ENCODE peak calls at places on chromosomes 1 and 21, in five cellular contexts. M is stomach; P is body of pancreas; F is astrocyte of the spinal cord; G is CD4-positive, alpha-beta T cell. R is an unnamed sample.

GRCh38 chr1:111776861-111777260 is 21.2 kb downstream of the DDX20 start:
- DNase-seq in M (no peak), P (no peak), F (no peak), G (no peak), R (no peak)

GRCh38 chr21:40841524-40842196 is 5.3 kb downstream of the DSCAM start:
- DNase-seq in M (peak), P (peak), F (peak), G (no peak), R (peak)

GRCh38 chr1:107782192-107782845 is 182.7 kb downstream of the VAV3 start:
- DNase-seq in M (no peak), P (peak), F (peak), G (no peak), R (peak)

GRCh38 chr1:86069757-86070145 is 86.8 kb downstream of the COL24A1 start:
- DNase-seq in M (no peak), P (no peak), F (peak), G (no peak), R (no peak)

GRCh38 chr1:196535727-196536126 is 72.5 kb downstream of the KCNT2 start:
- DNase-seq in M (no peak), P (no peak), F (peak), G (no peak), R (no peak)

GRCh38 chr1:207034208-207034607 is 1.7 kb upstream of the C1orf116 start:
- DNase-seq in M (no peak), P (no peak), F (no peak), G (no peak), R (no peak)

GRCh38 chr1:206717237-206717989 is 32.7 kb downstream of the MAPKAPK2 start:
- DNase-seq in M (no peak), P (no peak), F (no peak), G (no peak), R (no peak)

GRCh38 chr1:7587726-7588456 is 183.2 kb upstream of the VAMP3 start:
- DNase-seq in M (no peak), P (no peak), F (no peak), G (no peak), R (no peak)

GRCh38 chr1:228012555-228012954 is 5.8 kb downstream of the WNT3A start:
- DNase-seq in M (no peak), P (no peak), F (no peak), G (no peak), R (no peak)

GRCh38 chr1:210222288-210223006 is 10.1 kb upstream of the SERTAD4 start:
- DNase-seq in M (peak), P (no peak), F (no peak), G (no peak), R (no peak)

GRCh38 chr1:218397752-218398339 is 52.7 kb downstream of the TGFB2 start:
- DNase-seq in M (no peak), P (no peak), F (no peak), G (no peak), R (no peak)

GRCh38 chr1:87084247-87084836 is 169.9 kb downstream of the HS2ST1 start:
- DNase-seq in M (no peak), P (no peak), F (peak), G (no peak), R (no peak)

GRCh38 chr1:9181990-9182783 is 52.4 kb upstream of the H6PD start:
- DNase-seq in M (peak), P (peak), F (peak), G (no peak), R (no peak)

GRCh38 chr21:36923270-36923669 is 43.2 kb downstream of the HLCS start:
- DNase-seq in M (no peak), P (no peak), F (no peak), G (no peak), R (no peak)

GRCh38 chr1:59020151-59020997 is 236.5 kb upstream of the JUN start:
- DNase-seq in M (peak), P (peak), F (peak), G (peak), R (no peak)

GRCh38 chr1:211549092-211549749 is 29.7 kb downstream of the SLC30A1 start:
- DNase-seq in M (peak), P (no peak), F (no peak), G (no peak), R (no peak)

GRCh38 chr1:153349363-153350340 is 1.0 kb upstream of the PGLYRP4 start:
- DNase-seq in M (no peak), P (no peak), F (no peak), G (no peak), R (no peak)

GRCh38 chr1:162677607-162678371 is 45.5 kb downstream of the DDR2 start:
- DNase-seq in M (no peak), P (no peak), F (no peak), G (no peak), R (no peak)
- TF ChIP-seq CTCF in M (no peak), P (no peak), F (no peak), G (no peak), R (no peak)

DNA sequence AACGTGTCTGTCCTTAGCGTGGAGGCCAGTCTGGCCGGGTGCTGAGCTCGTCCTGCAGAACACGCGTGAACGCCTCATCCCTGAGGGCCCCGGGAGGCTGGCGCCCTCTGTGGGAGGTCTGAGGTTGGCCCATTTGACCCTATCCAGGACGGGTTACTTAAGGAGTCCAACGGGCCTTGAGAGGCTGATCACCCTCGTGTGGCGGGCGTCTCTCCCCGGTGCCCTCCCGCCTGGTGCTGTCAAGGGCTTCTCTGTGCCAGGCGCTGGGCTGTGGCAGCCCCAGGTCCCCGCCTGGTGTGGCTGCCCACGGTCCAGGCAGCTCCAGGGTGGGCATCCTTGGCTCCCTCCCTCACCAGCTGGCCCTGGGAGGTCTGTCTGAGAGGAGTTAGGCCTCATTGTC is 9.7 kb downstream of the SKI start:
- DNase-seq in M (no peak), P (no peak), F (no peak), G (no peak), R (no peak)
- TF ChIP-seq CTCF in M (no peak), P (no peak), F (peak), G (no peak), R (peak)

DNA sequence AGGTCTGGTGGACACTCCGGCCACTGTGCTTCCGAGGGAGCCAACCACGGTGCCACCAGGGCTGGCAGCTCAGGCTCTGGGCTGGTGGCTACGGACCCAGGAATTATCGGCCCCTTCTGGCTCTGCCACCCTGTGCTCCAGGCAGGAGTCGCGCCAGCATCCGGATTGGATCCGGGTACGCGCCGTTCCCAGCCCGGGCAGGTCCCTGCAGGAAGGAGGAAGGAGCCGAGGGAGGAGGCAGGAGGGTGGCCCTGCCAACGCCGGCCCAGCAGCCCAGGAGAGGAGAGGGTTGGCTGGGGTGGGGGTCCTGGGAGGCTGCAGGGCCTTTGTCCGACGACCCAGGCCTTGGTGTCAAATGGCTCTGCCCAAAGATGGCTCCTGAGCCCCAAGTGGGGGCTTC is 160.5 kb downstream of the CASZ1 start:
- DNase-seq in M (peak), P (no peak), F (no peak), G (no peak), R (no peak)
- TF ChIP-seq CTCF in M (no peak), P (no peak), F (no peak), G (no peak), R (no peak)

GRCh38 chr1:175163702-175164101 is 28.9 kb downstream of the KIAA0040 start:
- DNase-seq in M (no peak), P (no peak), F (no peak), G (no peak), R (no peak)
- TF ChIP-seq CTCF in M (no peak), P (no peak), F (no peak), G (no peak), R (no peak)

DNA sequence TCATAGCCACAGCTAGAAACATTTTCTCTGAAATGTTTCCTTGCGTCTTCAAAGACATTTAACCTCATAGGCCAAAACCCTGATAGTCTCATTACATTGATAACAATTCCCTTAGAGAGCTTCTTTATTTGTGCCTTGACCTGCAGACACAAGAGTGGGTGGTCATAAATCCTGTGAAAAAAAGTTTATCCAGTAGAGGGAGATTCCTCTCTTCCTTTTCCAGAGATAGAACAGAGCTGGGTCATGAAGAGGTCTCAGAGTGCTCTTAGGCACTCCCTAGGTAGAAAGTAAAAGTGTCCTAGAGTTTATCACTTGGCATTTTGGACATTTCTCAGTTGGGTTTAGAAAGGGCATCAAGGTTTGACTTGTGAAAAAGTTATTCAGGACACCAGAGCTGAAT is 426.1 kb downstream of the NUF2 start:
- DNase-seq in M (no peak), P (no peak), F (no peak), G (no peak), R (no peak)
- TF ChIP-seq CTCF in M (no peak), P (no peak), F (no peak), G (no peak), R (peak)

GRCh38 chr1:77825356-77825709 is 45.9 kb downstream of the MIGA1 start:
- DNase-seq in M (peak), P (peak), F (peak), G (no peak), R (no peak)
- TF ChIP-seq CTCF in M (peak), P (peak), F (peak), G (no peak), R (peak)

GRCh38 chr1:84367219-84367618 is 31.1 kb upstream of the DNASE2B start:
- DNase-seq in M (no peak), P (no peak), F (no peak), G (no peak), R (no peak)
- TF ChIP-seq CTCF in M (no peak), P (no peak), F (no peak), G (no peak), R (no peak)

DNA sequence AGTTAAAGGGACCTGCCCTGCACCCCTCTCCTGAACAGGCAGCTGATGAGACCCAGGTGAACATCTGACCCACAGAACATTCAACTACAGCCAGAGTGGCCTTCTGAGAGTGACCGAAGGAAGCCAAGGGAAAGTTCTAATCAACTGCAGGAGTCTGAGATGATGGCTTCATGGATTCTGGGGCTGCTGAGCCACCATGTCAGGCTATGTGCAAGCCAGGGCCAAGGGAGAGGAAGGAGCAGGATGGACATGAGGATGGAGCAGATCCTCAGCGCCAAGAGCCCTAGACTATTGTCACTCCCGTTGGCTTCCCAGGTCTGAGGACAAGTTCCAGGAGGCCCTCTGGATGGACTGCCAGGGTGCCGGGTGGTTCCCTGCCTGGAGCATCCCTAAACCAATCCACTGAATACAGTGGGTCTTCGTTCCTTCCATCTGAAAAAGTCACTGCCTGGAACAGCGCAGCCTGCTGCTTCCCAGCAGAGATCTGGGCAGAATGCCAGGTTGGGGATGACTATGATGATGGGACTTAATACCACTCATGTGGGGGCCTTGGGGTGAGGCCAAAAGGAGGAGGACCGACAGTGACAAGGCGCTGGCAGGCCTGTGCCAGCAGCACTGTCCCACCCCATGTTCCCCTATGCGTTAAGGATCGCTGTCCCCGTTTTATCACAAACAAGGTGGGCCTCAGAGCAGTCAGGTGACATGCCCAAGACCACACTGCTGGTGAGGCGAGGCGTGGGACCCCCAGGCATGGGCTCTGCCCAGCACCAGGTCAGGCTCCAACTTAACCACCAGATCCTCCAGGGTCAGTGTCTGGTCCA is 19.8 kb downstream of the SPOCD1 start:
- DNase-seq in M (peak), P (no peak), F (peak), G (no peak), R (no peak)
- TF ChIP-seq CTCF in M (no peak), P (no peak), F (no peak), G (no peak), R (no peak)

DNA sequence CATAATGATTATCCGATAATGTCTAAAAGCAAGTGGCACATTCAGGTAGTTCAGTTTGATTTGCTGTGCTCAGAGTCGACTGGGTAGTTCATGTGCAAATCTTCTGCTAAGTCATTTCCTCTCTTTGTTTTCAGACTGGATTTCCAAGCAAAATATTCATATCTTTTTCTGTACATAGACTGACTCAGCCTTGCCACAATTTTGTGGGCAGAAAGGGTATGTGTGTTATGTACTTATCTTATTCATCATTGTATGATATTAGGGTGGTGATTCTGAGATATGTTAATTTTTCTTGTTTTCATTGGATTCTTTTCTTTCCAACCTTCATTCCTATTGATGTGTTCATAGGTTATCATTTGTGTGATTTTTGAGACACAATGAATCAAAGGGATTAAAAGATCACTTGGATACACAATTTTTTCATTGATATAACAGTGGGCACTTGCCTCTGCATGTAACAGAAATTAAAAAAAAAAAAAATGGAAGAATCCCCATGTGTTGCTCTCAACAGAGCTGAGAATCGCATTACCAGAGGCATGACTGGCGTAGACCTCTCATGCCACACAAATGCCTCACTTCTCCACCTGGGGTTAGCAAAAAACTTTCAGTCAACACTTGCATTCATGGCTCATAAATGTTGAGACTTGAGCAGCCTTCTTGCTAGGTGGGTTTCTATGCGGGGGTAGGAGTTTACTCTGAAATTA is 355.5 kb downstream of the LTN1 start:
- DNase-seq in M (no peak), P (no peak), F (peak), G (no peak), R (no peak)
- TF ChIP-seq CTCF in M (no peak), P (no peak), F (no peak), G (no peak), R (no peak)